ENCODE peak calls at places on chromosomes 2 and 18, in six cellular contexts. P is uterus, Y is HCT116, X is ascending aorta, Q is mammary epithelial cell, N is foreskin keratinocyte. I is an unnamed sample.
A peak's percentile ranks its signal among the peaks of the same experiment; 100 is the strongest.

GRCh38 chr2:137223722-137224121 is 458.4 kb downstream of the THSD7B start:
- DNase-seq in P (no peak), Y (no peak), N (no peak), X (no peak), Q (no peak), I (no peak)

GRCh38 chr2:69915050-69915945 is at the start of gene MXD1:
- DNase-seq in N (no peak), Q (peak; percentile 16), X (no peak), Y (no peak), P (no peak), I (peak; percentile 24)

GRCh38 chr2:12847694-12848093 is 131.0 kb downstream of the TRIB2 start:
- DNase-seq in Y (no peak), X (no peak), N (no peak), P (no peak), Q (no peak), I (no peak)

GRCh38 chr2:43458002-43458628 is 137.7 kb downstream of the THADA start:
- DNase-seq in Q (peak; percentile 70), P (no peak), X (no peak), N (peak; percentile 85), Y (no peak), I (no peak)

GRCh38 chr2:18706001-18706400 is 116.6 kb upstream of the NT5C1B start:
- DNase-seq in Y (no peak), P (no peak), X (no peak), Q (no peak), N (no peak), I (no peak)

GRCh38 chr2:196823750-196824149 is 14.6 kb upstream of the C2orf66 start:
- DNase-seq in Y (no peak), N (peak; percentile 80), P (no peak), Q (peak; percentile 67), X (no peak), I (no peak)

GRCh38 chr2:238444242-238444641 is 17.5 kb downstream of the ASB1 start:
- DNase-seq in Q (no peak), X (peak; percentile 44), N (no peak), P (no peak), Y (no peak), I (no peak)

GRCh38 chr2:241804326-241805276 is 4.4 kb upstream of the NEU4 start:
- DNase-seq in Q (no peak), Y (no peak), N (no peak), P (no peak), X (peak; percentile 66), I (no peak)

GRCh38 chr18:70415823-70416488 is 127.1 kb downstream of the SOCS6 start:
- DNase-seq in Y (peak; percentile 64), N (peak; percentile 59), Q (peak; percentile 67), X (no peak), P (no peak), I (no peak)

GRCh38 chr2:31286961-31287550 is 53.1 kb downstream of the EHD3 start:
- DNase-seq in N (no peak), P (no peak), Y (no peak), X (peak; percentile 9), Q (peak; percentile 58), I (no peak)

GRCh38 chr2:88733155-88733902 is 41.9 kb downstream of the RPIA start:
- DNase-seq in N (peak; percentile 56), Y (no peak), Q (peak; percentile 45), P (no peak), X (no peak), I (no peak)

GRCh38 chr2:23356711-23357110 is 28.3 kb upstream of the KLHL29 start:
- DNase-seq in X (no peak), P (no peak), Y (no peak), Q (no peak), N (no peak), I (no peak)

GRCh38 chr2:229417906-229418305 is 146.8 kb upstream of the PID1 start:
- DNase-seq in Q (no peak), X (no peak), N (no peak), P (no peak), Y (no peak), I (no peak)

GRCh38 chr2:10079192-10079930 is 850 bp downstream of the CYS1 start:
- DNase-seq in N (peak; percentile 28), X (no peak), P (peak; percentile 58), Q (peak; percentile 33), Y (no peak), I (no peak)

GRCh38 chr2:28753043-28753683 is 1.5 kb downstream of the PPP1CB start:
- DNase-seq in P (peak; percentile 75), N (peak; percentile 74), Y (peak; percentile 42), Q (peak; percentile 79), X (peak; percentile 81), I (peak; percentile 61)

GRCh38 chr18:68713791-68714190 is 1.1 kb downstream of the TMX3 start:
- DNase-seq in Y (no peak), Q (peak; percentile 19), X (no peak), P (no peak), N (no peak), I (no peak)

GRCh38 chr18:75896865-75897264 is 469.4 kb upstream of the SMIM21 start:
- DNase-seq in N (no peak), P (no peak), Q (peak; percentile 10), X (no peak), Y (peak; percentile 22), I (no peak)

GRCh38 chr18:49623571-49623970 is 61.7 kb downstream of the LIPG start:
- DNase-seq in X (no peak), Q (peak; percentile 70), N (peak; percentile 70), P (no peak), Y (no peak), I (no peak)

GRCh38 chr2:36368438-36368837 is 12.9 kb downstream of the CRIM1 start:
- DNase-seq in X (no peak), P (no peak), Y (no peak), N (no peak), Q (no peak), I (no peak)

GRCh38 chr18:50776383-50776782 is 43.4 kb downstream of the MRO start:
- DNase-seq in X (no peak), Q (no peak), P (no peak), Y (no peak), N (no peak), I (no peak)

DNA sequence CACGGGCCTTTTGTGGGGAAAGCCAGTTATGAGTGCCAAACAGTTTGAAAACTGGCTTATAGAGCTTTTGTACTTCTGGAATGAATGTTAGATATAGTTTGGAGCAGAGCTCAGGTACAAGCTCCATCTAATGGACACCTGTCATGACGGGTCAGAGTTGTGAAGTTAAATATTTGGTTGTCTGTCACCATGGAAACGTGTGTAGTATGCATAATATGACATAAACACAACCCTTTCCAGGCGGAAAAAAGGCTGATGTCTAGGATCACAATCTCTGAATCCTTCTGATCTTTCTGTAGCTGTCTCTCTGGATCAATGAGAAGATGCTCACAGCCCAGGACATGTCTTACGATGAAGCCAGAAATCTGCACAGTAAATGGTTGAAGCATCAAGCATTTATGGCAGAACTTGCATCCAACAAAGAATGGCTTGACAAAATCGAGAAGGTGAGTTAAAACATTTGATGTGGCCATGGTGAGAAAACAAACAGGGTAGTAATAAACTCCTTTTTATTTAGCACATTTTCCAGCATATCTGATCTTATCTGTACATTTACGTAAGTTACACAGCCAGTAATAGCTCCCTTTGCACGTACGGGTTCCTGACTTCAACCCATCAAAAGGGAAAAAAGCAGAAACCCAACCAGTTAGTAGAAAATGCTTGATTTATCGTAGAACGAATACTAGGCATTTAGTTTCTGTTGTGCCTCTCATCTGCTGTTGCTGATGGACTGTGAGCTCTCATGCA is 80.6 kb upstream of the EML6 start:
- DNase-seq in P (no peak), X (no peak), Q (no peak), Y (no peak), N (no peak), I (no peak)
- H3K27ac ChIP-seq in P (peak overlapping the region; percentile 35), X (no peak overlapping the region), Q (no peak overlapping the region), Y (no peak overlapping the region), N (no peak overlapping the region), I (no peak overlapping the region)

DNA sequence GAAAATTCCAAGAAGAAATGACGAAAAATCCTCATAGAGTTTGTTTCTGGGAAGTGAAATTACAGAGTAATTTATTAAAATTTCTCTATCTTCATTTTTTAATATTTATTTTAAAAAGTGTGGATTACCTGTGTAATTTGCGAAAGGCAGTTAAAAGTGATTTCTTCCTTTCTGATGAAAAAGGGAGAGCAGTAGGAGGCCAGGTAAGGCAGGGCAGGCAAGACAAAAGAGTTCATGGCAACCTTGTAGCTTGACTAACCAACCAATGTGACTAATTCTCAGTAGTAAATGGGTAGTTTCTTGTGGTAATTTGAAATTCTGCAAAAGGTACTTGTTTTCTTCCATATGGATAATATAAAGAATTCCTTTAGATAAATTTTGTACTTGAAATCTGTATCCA is 34.9 kb upstream of the COL5A2 start:
- DNase-seq in N (no peak), Q (no peak), Y (no peak), X (no peak), P (no peak), I (no peak)
- H3K27ac ChIP-seq in N (no peak overlapping the region), Q (no peak overlapping the region), Y (no peak overlapping the region), X (no peak overlapping the region), P (no peak overlapping the region), I (no peak overlapping the region)

GRCh38 chr18:7307586-7307985 is 76.7 kb downstream of the LRRC30 start:
- DNase-seq in N (no peak), X (no peak), Q (no peak), P (no peak), Y (no peak), I (no peak)
- H3K27ac ChIP-seq in N (no peak overlapping the region), X (no peak overlapping the region), Q (no peak overlapping the region), P (no peak overlapping the region), Y (no peak overlapping the region), I (no peak overlapping the region)

DNA sequence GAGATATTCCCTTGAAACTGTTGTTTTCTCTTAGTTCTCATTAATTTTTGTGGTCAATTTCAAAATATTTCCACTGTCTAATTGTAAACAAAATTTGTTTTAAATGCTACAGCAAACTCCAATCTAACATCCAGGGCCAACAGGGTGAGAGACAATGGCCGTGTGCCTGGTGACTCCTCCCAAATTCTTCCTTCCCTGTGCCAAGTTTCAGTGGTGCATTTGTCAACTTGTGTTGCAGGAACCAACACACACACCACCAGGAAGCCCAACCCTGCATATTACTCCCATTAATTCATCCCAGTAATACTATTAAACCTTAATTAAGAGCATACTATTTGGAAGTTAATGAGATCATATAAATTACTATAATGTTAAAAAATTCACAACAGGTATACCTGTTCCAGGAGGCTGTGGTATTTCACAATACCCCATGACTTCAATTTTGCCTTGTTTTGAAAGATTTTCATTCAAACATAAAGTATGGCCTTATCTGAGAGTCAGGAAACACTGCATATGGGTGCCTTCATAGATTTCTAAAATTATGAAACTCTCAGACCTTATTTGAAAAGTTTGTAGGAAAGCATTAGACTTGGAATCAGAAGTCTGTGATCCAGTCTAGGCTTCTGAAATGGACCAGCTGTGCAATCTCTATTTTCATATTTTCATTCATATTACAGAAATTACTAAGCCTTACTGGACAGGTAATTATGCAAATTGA is 1.1 kb downstream of the SERPINB2 start:
- DNase-seq in N (peak; percentile 64), P (no peak), X (no peak), Q (peak; percentile 55), Y (no peak), I (no peak)
- H3K27ac ChIP-seq in N (peak overlapping the region; percentile 99), P (no peak overlapping the region), X (no peak overlapping the region), Q (peak overlapping the region; percentile 26), Y (no peak overlapping the region), I (peak overlapping the region; percentile 5)

GRCh38 chr2:172998547-172998946 is 77.1 kb upstream of the MAP3K20 start:
- DNase-seq in Y (no peak), P (no peak), X (no peak), N (peak; percentile 64), Q (peak; percentile 64), I (no peak)
- H3K27ac ChIP-seq in Y (no peak overlapping the region), P (no peak overlapping the region), X (no peak overlapping the region), N (no peak overlapping the region), Q (no peak overlapping the region), I (no peak overlapping the region)

GRCh38 chr2:168343586-168343985 is 96.2 kb upstream of the STK39 start:
- DNase-seq in Q (peak; percentile 35), N (peak; percentile 55), P (no peak), X (no peak), Y (no peak), I (no peak)
- H3K27ac ChIP-seq in Q (no peak overlapping the region), N (peak overlapping the region; percentile 11), P (no peak overlapping the region), X (no peak overlapping the region), Y (no peak overlapping the region), I (no peak overlapping the region)

I was measured in DND-41.